ENCODE peak calls at places on chromosomes 1 and 21, in eight cellular contexts. S, R, P, C, J, D, E and Y are unnamed samples.

GRCh38 chr1:81174811-81175476 is 625.8 kb upstream of the ADGRL2 start:
- DNase-seq in S (peak; percentile 82), R (no peak), P (no peak), C (peak; percentile 92), J (no peak), D (no peak), E (no peak), Y (no peak)

GRCh38 chr1:121452484-121452883 is 267.7 kb downstream of the SRGAP2C start:
- DNase-seq in S (no peak), R (no peak), P (no peak), C (no peak), J (no peak), D (no peak), E (no peak), Y (no peak)

GRCh38 chr1:182786223-182787001 is 3.2 kb upstream of the NPL start:
- DNase-seq in S (peak; percentile 24), R (peak; percentile 39), P (peak; percentile 73), C (peak; percentile 60), J (peak; percentile 86), D (peak; percentile 54), E (peak; percentile 66), Y (peak; percentile 79)

GRCh38 chr1:210653771-210654170 is 325.1 kb downstream of the HHAT start:
- DNase-seq in S (no peak), R (no peak), P (no peak), C (peak; percentile 14), J (peak; percentile 3), D (no peak), E (no peak), Y (no peak)

GRCh38 chr21:45876381-45877159 is 105.0 kb upstream of the COL6A1 start:
- DNase-seq in S (no peak), R (no peak), P (peak; percentile 78), C (no peak), J (peak; percentile 28), D (no peak), E (peak; percentile 32), Y (no peak)

GRCh38 chr1:248756151-248756550 is 592 bp upstream of the LYPD8 start:
- DNase-seq in S (no peak), R (no peak), P (no peak), C (no peak), J (no peak), D (no peak), E (no peak), Y (no peak)

GRCh38 chr1:179814513-179814838 is 63.1 kb downstream of the TOR1AIP2 start:
- DNase-seq in S (no peak), R (no peak), P (no peak), C (no peak), J (no peak), D (no peak), E (peak; percentile 53), Y (no peak)

GRCh38 chr1:166080965-166081870 is 85.6 kb downstream of the FAM78B start:
- DNase-seq in S (no peak), R (no peak), P (no peak), C (peak; percentile 78), J (no peak), D (no peak), E (no peak), Y (no peak)

GRCh38 chr1:154198756-154199562 is 7.1 kb upstream of the TPM3 start:
- DNase-seq in S (no peak), R (peak; percentile 56), P (peak; percentile 31), C (peak; percentile 61), J (peak; percentile 78), D (peak; percentile 40), E (no peak), Y (peak; percentile 56)

GRCh38 chr1:183734600-183735036 is 70.3 kb upstream of the RGL1 start:
- DNase-seq in S (no peak), R (no peak), P (no peak), C (peak; percentile 35), J (peak; percentile 79), D (no peak), E (peak; percentile 35), Y (peak; percentile 8)

GRCh38 chr1:19754482-19754881 is 45.2 kb downstream of the TMCO4 start:
- DNase-seq in S (no peak), R (no peak), P (peak; percentile 23), C (no peak), J (no peak), D (no peak), E (no peak), Y (no peak)

GRCh38 chr1:77037990-77038389 is 170.7 kb downstream of the ST6GALNAC5 start:
- DNase-seq in S (no peak), R (no peak), P (no peak), C (peak; percentile 15), J (no peak), D (no peak), E (no peak), Y (no peak)

GRCh38 chr1:6392880-6393399 is 627 bp downstream of the ACOT7 start:
- DNase-seq in S (no peak), R (no peak), P (peak; percentile 62), C (no peak), J (no peak), D (peak; percentile 37), E (no peak), Y (peak; percentile 37)

GRCh38 chr1:55589656-55590297 is 374.6 kb upstream of the USP24 start:
- DNase-seq in S (no peak), R (no peak), P (no peak), C (peak; percentile 29), J (peak; percentile 76), D (no peak), E (no peak), Y (no peak)

GRCh38 chr1:171142081-171142450 is 43.0 kb upstream of the FMO2 start:
- DNase-seq in S (no peak), R (no peak), P (no peak), C (peak; percentile 54), J (peak; percentile 97), D (peak; percentile 34), E (no peak), Y (no peak)

GRCh38 chr1:22597996-22598395 is 34.7 kb downstream of the EPHA8 start:
- DNase-seq in S (no peak), R (no peak), P (no peak), C (no peak), J (no peak), D (no peak), E (no peak), Y (no peak)

GRCh38 chr1:170881268-170882265 is 53.8 kb upstream of the MROH9 start:
- DNase-seq in S (no peak), R (no peak), P (no peak), C (peak; percentile 25), J (peak; percentile 75), D (peak; percentile 27), E (no peak), Y (no peak)

GRCh38 chr1:50181027-50181663 is 72.4 kb downstream of the ELAVL4 start:
- DNase-seq in S (no peak), R (no peak), P (no peak), C (peak; percentile 12), J (no peak), D (no peak), E (no peak), Y (no peak)

GRCh38 chr1:19305880-19306279 is 6.1 kb downstream of the AKR7A2 start:
- DNase-seq in S (no peak), R (no peak), P (no peak), C (no peak), J (no peak), D (no peak), E (no peak), Y (no peak)

GRCh38 chr1:80384037-80384830 is 1377.7 kb upstream of the ADGRL4 start:
- DNase-seq in S (no peak), R (no peak), P (no peak), C (peak; percentile 28), J (peak; percentile 29), D (no peak), E (no peak), Y (no peak)

GRCh38 chr1:229283183-229283611 is 12.3 kb downstream of the RAB4A start:
- DNase-seq in S (no peak), R (no peak), P (no peak), C (no peak), J (no peak), D (no peak), E (no peak), Y (no peak)

GRCh38 chr1:26959722-26960624 is at the start of gene KDF1:
- DNase-seq in S (peak; percentile 88), R (no peak), P (peak; percentile 57), C (no peak), J (no peak), D (peak; percentile 90), E (peak; percentile 78), Y (no peak)

GRCh38 chr1:156123356-156124196 is 9.1 kb downstream of the LMNA start:
- DNase-seq in S (peak; percentile 95), R (no peak), P (no peak), C (peak; percentile 97), J (peak; percentile 99), D (peak; percentile 97), E (peak; percentile 94), Y (peak; percentile 42)
- TF ChIP-seq CTCF in S (peak; percentile 42), R (no peak), P (no peak), C (peak; percentile 30), J (peak; percentile 36), D (no peak), E (no peak), Y (peak; percentile 18)

DNA sequence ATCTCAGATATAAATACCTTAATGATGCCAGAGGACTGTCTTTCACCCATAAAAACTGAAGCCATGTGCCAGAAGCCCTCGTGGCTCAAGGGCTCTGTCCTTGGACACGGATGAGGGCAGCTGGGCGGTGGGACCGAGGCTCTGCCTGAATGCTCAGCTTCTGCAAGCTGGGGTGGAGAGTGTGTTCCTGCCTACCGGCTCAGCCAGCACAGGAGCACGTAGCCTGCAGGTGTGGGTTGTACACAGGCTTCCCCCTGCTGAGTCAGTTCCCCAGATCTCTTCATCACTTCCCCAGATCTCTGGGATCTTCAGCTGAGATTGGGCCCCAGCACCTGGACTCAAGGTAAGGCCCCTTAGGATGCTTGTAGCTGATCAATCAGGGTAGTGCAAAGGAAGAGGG is 15.4 kb downstream of the KCNJ15 start:
- DNase-seq in S (no peak), R (no peak), P (no peak), C (no peak), J (no peak), D (no peak), E (no peak), Y (no peak)
- TF ChIP-seq CTCF in S (no peak), R (no peak), P (no peak), C (no peak), J (no peak), D (no peak), E (no peak), Y (no peak)

DNA sequence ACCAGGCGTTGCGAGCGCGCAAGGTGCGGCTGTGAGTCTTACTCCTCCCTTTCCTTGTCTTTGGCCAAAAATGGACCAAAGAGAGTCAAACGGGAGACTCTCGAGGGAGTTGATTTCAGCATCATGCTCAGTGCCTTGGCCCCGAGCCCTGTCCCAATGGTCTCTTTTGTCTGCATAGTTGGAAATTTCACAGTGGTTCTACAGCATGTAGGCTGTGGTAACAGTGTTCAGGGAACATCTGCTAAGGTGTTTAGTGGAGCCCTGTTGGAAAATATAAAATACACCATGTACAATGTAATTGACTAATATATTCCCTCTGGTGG is 2.7 kb downstream of the CACNA1E start:
- DNase-seq in S (no peak), R (no peak), P (no peak), C (no peak), J (no peak), D (no peak), E (no peak), Y (no peak)
- TF ChIP-seq CTCF in S (no peak), R (peak; percentile 35), P (peak; percentile 35), C (no peak), J (no peak), D (no peak), E (no peak), Y (no peak)

DNA sequence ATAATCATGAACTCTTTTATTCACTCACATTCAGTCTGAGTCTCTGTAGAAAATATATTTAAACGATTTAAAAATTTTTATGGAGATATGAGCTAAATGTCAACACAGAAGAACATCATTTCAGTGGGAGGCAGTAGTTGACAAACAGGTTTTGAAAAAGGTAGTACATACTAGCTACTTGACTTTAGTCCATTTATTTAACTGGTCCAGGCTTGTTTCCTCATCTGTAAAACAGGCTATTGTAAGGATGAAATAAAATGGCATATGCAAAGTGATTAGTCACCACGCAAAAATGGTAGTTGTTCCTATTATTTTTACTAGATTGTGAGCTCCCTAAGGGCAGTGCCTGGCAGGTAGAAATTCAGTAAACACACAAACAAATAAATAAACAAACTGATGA is 75.2 kb downstream of the NTPCR start:
- DNase-seq in S (no peak), R (no peak), P (no peak), C (peak; percentile 13), J (no peak), D (no peak), E (no peak), Y (no peak)
- TF ChIP-seq CTCF in S (no peak), R (no peak), P (no peak), C (no peak), J (no peak), D (no peak), E (no peak), Y (no peak)